ENCODE peak calls at places on chromosomes 7 and 10, in seven cellular contexts. S is SJSA1; U is heart left ventricle; D is CD8-positive, alpha-beta T cell; P is right atrium auricular region; J is OCI-LY7; E is fibroblast of lung. N is an unnamed sample.

GRCh38 chr10:87618470-87619423 is 40.9 kb upstream of the PAPSS2 start:
- DNase-seq in S (no peak), U (no peak), D (no peak), P (no peak), J (no peak), E (no peak), N (no peak)

GRCh38 chr10:16941865-16942264 is 124.6 kb upstream of the RSU1 start:
- DNase-seq in S (no peak), U (no peak), D (no peak), P (no peak), J (no peak), E (peak; percentile 66), N (no peak)

GRCh38 chr7:148135997-148136396 is 454.6 kb upstream of the C7orf33 start:
- DNase-seq in S (no peak), U (no peak), D (no peak), P (no peak), J (no peak), E (no peak), N (no peak)

GRCh38 chr7:104929921-104930320 is 84.1 kb upstream of the KMT2E start:
- DNase-seq in S (no peak), U (no peak), D (no peak), P (no peak), J (no peak), E (no peak), N (no peak)

GRCh38 chr10:107727762-107728317 is 563.3 kb upstream of the SORCS1 start:
- DNase-seq in S (peak; percentile 11), U (no peak), D (no peak), P (no peak), J (no peak), E (peak; percentile 31), N (no peak)

GRCh38 chr7:106768324-106768751 is 96.7 kb upstream of the PIK3CG start:
- DNase-seq in S (peak; percentile 74), U (no peak), D (no peak), P (no peak), J (peak; percentile 20), E (peak; percentile 37), N (no peak)

GRCh38 chr7:110909102-110909501 is 181.8 kb upstream of the LRRN3 start:
- DNase-seq in S (no peak), U (no peak), D (no peak), P (no peak), J (no peak), E (no peak), N (no peak)

GRCh38 chr7:26549281-26549943 is 257.8 kb downstream of the SNX10 start:
- DNase-seq in S (no peak), U (no peak), D (no peak), P (no peak), J (no peak), E (no peak), N (no peak)

GRCh38 chr10:33706746-33707145 is 372.3 kb upstream of the NRP1 start:
- DNase-seq in S (no peak), U (no peak), D (no peak), P (no peak), J (no peak), E (peak; percentile 38), N (no peak)

GRCh38 chr10:17386616-17387075 is 67.7 kb downstream of the ST8SIA6 start:
- DNase-seq in S (no peak), U (peak; percentile 57), D (no peak), P (peak; percentile 59), J (no peak), E (peak; percentile 15), N (no peak)

GRCh38 chr7:29588900-29589696 is 25.5 kb downstream of the PRR15 start:
- DNase-seq in S (peak; percentile 42), U (peak; percentile 10), D (peak; percentile 4), P (no peak), J (peak; percentile 52), E (no peak), N (peak; percentile 70)

DNA sequence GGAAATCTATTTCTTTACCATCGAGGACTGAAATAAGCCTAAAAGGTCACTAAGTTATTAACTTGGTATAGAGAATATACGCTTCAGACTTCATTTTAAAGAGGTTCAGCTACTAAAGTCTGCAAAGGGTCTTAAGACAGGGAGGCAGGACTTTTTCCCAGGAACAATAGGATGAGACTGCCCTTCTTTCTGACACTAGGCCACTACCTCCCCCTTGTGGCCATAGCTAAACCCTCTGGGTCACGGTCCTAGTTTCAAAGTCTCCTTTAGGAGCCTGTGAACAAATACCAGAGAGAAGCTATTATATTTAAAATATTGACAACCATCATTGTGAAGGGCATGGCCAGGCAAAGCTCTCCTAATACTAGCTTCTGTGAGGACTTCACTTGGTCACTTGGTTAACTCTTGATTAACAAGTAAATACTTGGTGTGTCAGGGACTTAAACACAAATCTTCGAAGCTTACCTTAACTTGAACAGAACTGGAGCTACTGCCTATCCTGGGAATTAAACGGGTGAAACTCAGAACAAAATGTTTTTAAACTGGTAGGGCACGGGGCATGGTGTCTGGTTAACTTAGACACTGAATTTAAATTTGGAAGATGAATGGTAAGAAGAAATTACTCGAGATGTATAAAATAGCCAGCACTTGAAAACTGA is 75.6 kb downstream of the CCDC6 start:
- DNase-seq in S (peak; percentile 45), U (peak; percentile 40), D (no peak), P (peak; percentile 63), J (peak; percentile 53), E (peak; percentile 42), N (peak; percentile 69)
- H3K4me1 ChIP-seq in S (no peaks in the 10 kb centered on the region), U (peaks cover 9% of the 10 kb centered on the region), D (no peaks in the 10 kb centered on the region), P (peaks cover 7% of the 10 kb centered on the region), J (peaks cover 39% of the 10 kb centered on the region), E (no peaks in the 10 kb centered on the region), N (no peaks in the 10 kb centered on the region)

GRCh38 chr10:125093199-125093841 is 67.0 kb downstream of the CTBP2 start:
- DNase-seq in S (peak; percentile 91), U (peak; percentile 61), D (no peak), P (peak; percentile 88), J (no peak), E (peak; percentile 71), N (peak; percentile 9)
- H3K4me1 ChIP-seq in S (peaks cover 57% of the 10 kb centered on the region), U (peaks cover 62% of the 10 kb centered on the region), D (no peaks in the 10 kb centered on the region), P (peaks cover 70% of the 10 kb centered on the region), J (no peaks in the 10 kb centered on the region), E (peaks cover 31% of the 10 kb centered on the region), N (no peaks in the 10 kb centered on the region)

DNA sequence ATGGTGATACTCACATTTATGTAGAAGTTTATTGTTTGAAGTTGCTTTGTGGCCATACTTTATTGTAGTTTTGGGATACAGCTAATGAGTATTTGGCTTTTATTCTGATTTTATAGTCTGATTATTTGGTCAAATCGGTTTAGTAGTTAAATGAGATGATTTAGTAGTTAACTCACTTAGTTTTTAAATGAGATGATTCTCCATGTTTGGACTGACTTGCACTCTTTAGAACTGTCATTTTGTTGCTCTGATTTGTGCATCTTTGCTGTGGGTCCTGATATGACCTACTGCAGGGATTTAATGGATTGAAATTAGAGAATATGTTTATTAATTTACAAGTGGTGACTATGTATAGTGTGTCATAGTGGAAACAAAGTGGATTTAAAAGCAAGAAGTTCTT is 44.2 kb downstream of the EXOC4 start:
- DNase-seq in S (no peak), U (no peak), D (no peak), P (no peak), J (no peak), E (no peak), N (no peak)
- H3K4me1 ChIP-seq in S (no peaks in the 10 kb centered on the region), U (peaks cover 28% of the 10 kb centered on the region), D (no peaks in the 10 kb centered on the region), P (peaks cover 34% of the 10 kb centered on the region), J (no peaks in the 10 kb centered on the region), E (no peaks in the 10 kb centered on the region), N (no peaks in the 10 kb centered on the region)

GRCh38 chr7:135094472-135095237 is 53.2 kb upstream of the TMEM140 start:
- DNase-seq in S (no peak), U (no peak), D (no peak), P (no peak), J (no peak), E (no peak), N (no peak)
- H3K4me1 ChIP-seq in S (peaks cover 3% of the 10 kb centered on the region), U (no peaks in the 10 kb centered on the region), D (no peaks in the 10 kb centered on the region), P (no peaks in the 10 kb centered on the region), J (no peaks in the 10 kb centered on the region), E (no peaks in the 10 kb centered on the region), N (no peaks in the 10 kb centered on the region)

DNA sequence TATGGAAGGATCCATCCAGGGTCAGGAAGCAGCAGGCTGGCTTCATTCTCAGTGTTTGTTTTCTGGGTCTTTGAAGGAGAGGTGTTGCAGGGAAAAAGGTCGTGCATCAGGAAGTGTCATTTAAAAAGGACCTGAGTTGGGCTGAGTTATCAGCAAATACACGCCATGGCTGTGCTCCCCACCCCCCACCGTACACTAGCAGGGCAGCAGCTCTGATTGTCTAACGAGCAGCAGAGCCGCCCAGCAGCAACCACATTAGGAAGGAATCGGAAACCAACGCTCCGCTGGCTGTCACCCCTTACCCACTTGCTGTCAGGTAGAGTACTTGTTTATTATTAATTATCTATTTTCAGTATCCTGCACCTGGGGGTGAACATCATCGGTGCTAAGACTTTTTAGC is 63.1 kb upstream of the STEAP1B start:
- DNase-seq in S (no peak), U (peak; percentile 38), D (no peak), P (peak; percentile 59), J (peak; percentile 13), E (no peak), N (no peak)
- H3K4me1 ChIP-seq in S (peaks cover 62% of the 10 kb centered on the region), U (peaks cover 49% of the 10 kb centered on the region), D (peaks cover 27% of the 10 kb centered on the region), P (peaks cover 57% of the 10 kb centered on the region), J (peaks cover 31% of the 10 kb centered on the region), E (peaks cover 36% of the 10 kb centered on the region), N (peaks cover 14% of the 10 kb centered on the region)

DNA sequence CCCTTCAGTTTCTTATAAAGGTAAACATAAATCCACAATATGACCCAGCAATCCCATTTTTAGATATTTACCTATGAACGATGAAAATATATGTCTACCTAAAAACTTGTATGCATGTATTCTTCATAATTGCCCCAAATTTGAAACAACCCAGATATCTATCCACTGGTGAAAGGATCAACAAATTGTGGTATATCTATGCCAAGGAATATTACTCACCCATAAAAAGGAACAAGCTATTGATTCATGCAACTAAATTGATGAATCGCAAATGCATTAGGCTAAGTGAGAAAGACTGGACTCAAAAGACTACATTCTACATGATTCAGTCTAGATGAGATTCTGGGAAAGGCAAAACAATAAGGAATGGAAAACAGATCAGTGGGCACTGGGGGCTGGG is 126.0 kb upstream of the BTBD16 start:
- DNase-seq in S (no peak), U (no peak), D (no peak), P (no peak), J (no peak), E (no peak), N (no peak)
- H3K4me1 ChIP-seq in S (peaks cover 33% of the 10 kb centered on the region), U (peaks cover 74% of the 10 kb centered on the region), D (no peaks in the 10 kb centered on the region), P (peaks cover 76% of the 10 kb centered on the region), J (no peaks in the 10 kb centered on the region), E (peaks cover 46% of the 10 kb centered on the region), N (peaks cover 47% of the 10 kb centered on the region)

GRCh38 chr7:116871061-116871700 is 8.8 kb downstream of the CAPZA2 start:
- DNase-seq in S (no peak), U (no peak), D (no peak), P (no peak), J (no peak), E (no peak), N (no peak)
- H3K4me1 ChIP-seq in S (no peaks in the 10 kb centered on the region), U (peaks cover 92% of the 10 kb centered on the region), D (peaks cover 41% of the 10 kb centered on the region), P (peaks cover 93% of the 10 kb centered on the region), J (no peaks in the 10 kb centered on the region), E (no peaks in the 10 kb centered on the region), N (no peaks in the 10 kb centered on the region)

N was measured in SJCRH30.